ENCODE peak calls at places on chromosomes 16 and 17, in five cellular contexts. N, X, J, Q and L are unnamed samples.

GRCh38 chr17:41579484-41580243 is 7.0 kb downstream of the KRT14 start:
- DNase-seq in J (peak; percentile 80), Q (peak; percentile 37), N (peak; percentile 94), X (peak; percentile 68), L (peak; percentile 60)

GRCh38 chr17:80441133-80441578 is 26.2 kb downstream of the ENDOV start:
- DNase-seq in X (no peak), N (peak; percentile 16), J (peak; percentile 69), Q (peak; percentile 43), L (no peak)

GRCh38 chr17:55601874-55602364 is 90.7 kb upstream of the SMIM36 start:
- DNase-seq in J (peak; percentile 6), N (peak; percentile 40), Q (no peak), X (peak; percentile 35), L (no peak)

GRCh38 chr16:47375423-47375822 is 85.4 kb downstream of the ITFG1 start:
- DNase-seq in N (no peak), Q (no peak), X (no peak), J (no peak), L (no peak)

GRCh38 chr16:50296807-50297206 is 30.5 kb downstream of the ADCY7 start:
- DNase-seq in J (no peak), Q (no peak), X (no peak), N (no peak), L (peak; percentile 30)

GRCh38 chr17:50279181-50279526 is 4.9 kb downstream of the TMEM92 start:
- DNase-seq in X (no peak), N (peak; percentile 91), J (no peak), Q (no peak), L (no peak)

GRCh38 chr16:50015631-50016030 is 9.4 kb upstream of the CNEP1R1 start:
- DNase-seq in X (no peak), N (no peak), J (no peak), Q (no peak), L (no peak)

GRCh38 chr16:20175358-20175757 is 101.7 kb upstream of the GPR139 start:
- DNase-seq in Q (no peak), J (no peak), N (no peak), X (no peak), L (no peak)

GRCh38 chr17:65750678-65751077 is 189.2 kb upstream of the AXIN2 start:
- DNase-seq in Q (peak; percentile 56), J (peak; percentile 41), N (peak; percentile 93), X (peak; percentile 64), L (peak; percentile 69)

GRCh38 chr17:17044846-17045561 is 2.7 kb downstream of the MPRIP start:
- DNase-seq in Q (no peak), J (no peak), X (no peak), N (peak; percentile 88), L (no peak)

GRCh38 chr17:80919331-80920284 is 72.0 kb upstream of the CHMP6 start:
- DNase-seq in X (no peak), J (no peak), Q (no peak), N (no peak), L (no peak)

GRCh38 chr17:33469911-33470310 is 176.8 kb upstream of the ASIC2 start:
- DNase-seq in X (no peak), Q (no peak), N (peak; percentile 55), J (no peak), L (no peak)

GRCh38 chr16:28503470-28504259 is 3.0 kb downstream of the IL27 start:
- DNase-seq in N (peak; percentile 43), J (no peak), Q (no peak), X (no peak), L (no peak)

GRCh38 chr16:79437764-79438728 is 162.5 kb downstream of the MAF start:
- DNase-seq in X (no peak), Q (no peak), N (no peak), J (no peak), L (peak; percentile 76)

GRCh38 chr16:1150511-1150982 is 2.4 kb upstream of the CACNA1H start:
- DNase-seq in Q (no peak), N (no peak), J (peak; percentile 26), X (no peak), L (no peak)

GRCh38 chr17:19554393-19554792 is 20.7 kb downstream of the SLC47A1 start:
- DNase-seq in Q (no peak), J (no peak), X (no peak), N (no peak), L (no peak)

GRCh38 chr17:32445976-32446375 is 1.7 kb downstream of the PSMD11 start:
- DNase-seq in J (no peak), N (peak; percentile 63), X (no peak), Q (no peak), L (no peak)

GRCh38 chr16:28062261-28063046 is 1.1 kb downstream of the GSG1L start:
- DNase-seq in N (no peak), J (no peak), Q (no peak), X (no peak), L (no peak)

GRCh38 chr17:34071891-34072420 is 183.1 kb upstream of the CCL2 start:
- DNase-seq in X (no peak), J (no peak), Q (no peak), N (no peak), L (no peak)

GRCh38 chr17:51275381-51275780 is 15.0 kb downstream of the UTP18 start:
- DNase-seq in N (peak; percentile 75), J (no peak), Q (no peak), X (no peak), L (no peak)

GRCh38 chr17:46772013-46772878 is 46.2 kb downstream of the WNT3 start:
- DNase-seq in N (peak; percentile 46), X (peak; percentile 34), Q (no peak), J (peak; percentile 20), L (peak; percentile 35)

GRCh38 chr17:21094298-21094704 is 32.5 kb upstream of the DHRS7B start:
- DNase-seq in Q (no peak), X (no peak), N (no peak), J (no peak), L (no peak)

GRCh38 chr17:57636274-57636673 is 108.8 kb downstream of the CCDC182 start:
- DNase-seq in Q (no peak), J (no peak), N (no peak), X (no peak), L (no peak)

GRCh38 chr17:15483416-15483815 is 16.0 kb upstream of the CDRT4 start:
- DNase-seq in Q (no peak), X (no peak), J (no peak), N (no peak), L (no peak)

GRCh38 chr16:11254913-11255736 is 879 bp downstream of the SOCS1 start:
- DNase-seq in X (peak; percentile 62), N (no peak), J (peak; percentile 54), Q (peak; percentile 60), L (peak; percentile 64)

GRCh38 chr16:18829221-18829620 is 27.9 kb upstream of the ARL6IP1 start:
- DNase-seq in Q (no peak), J (no peak), X (no peak), N (no peak), L (no peak)

GRCh38 chr16:910181-910580 is 60.6 kb downstream of the LMF1 start:
- DNase-seq in X (no peak), N (no peak), Q (no peak), J (no peak), L (no peak)

GRCh38 chr17:57739402-57740224 is 5.5 kb downstream of the CCDC182 start:
- DNase-seq in J (no peak), Q (no peak), N (peak; percentile 43), X (peak; percentile 31), L (no peak)

GRCh38 chr17:80000136-80000535 is 35.5 kb downstream of the TBC1D16 start:
- DNase-seq in N (no peak), X (no peak), J (no peak), Q (no peak), L (no peak)

GRCh38 chr16:27177031-27177774 is 26.1 kb upstream of the KDM8 start:
- DNase-seq in X (no peak), N (peak; percentile 79), J (peak; percentile 38), Q (no peak), L (no peak)

GRCh38 chr16:17544785-17545184 is 74.0 kb upstream of the XYLT1 start:
- DNase-seq in N (no peak), J (peak; percentile 35), Q (peak; percentile 13), X (no peak), L (no peak)

GRCh38 chr17:1907818-1908698 is 78.3 kb downstream of the RPA1 start:
- DNase-seq in X (no peak), J (peak; percentile 16), Q (no peak), N (no peak), L (peak; percentile 27)

GRCh38 chr17:45273551-45273957 is 11.7 kb upstream of the SPATA32 start:
- DNase-seq in X (no peak), J (no peak), N (no peak), Q (no peak), L (peak; percentile 57)

GRCh38 chr16:64669573-64669972 is 452.3 kb downstream of the CDH11 start:
- DNase-seq in X (no peak), N (no peak), Q (no peak), J (no peak), L (no peak)

GRCh38 chr16:638034-638543 is 2.0 kb upstream of the METTL26 start:
- DNase-seq in J (no peak), X (no peak), N (no peak), Q (no peak), L (no peak)

GRCh38 chr17:30220414-30220813 is 15.1 kb downstream of the SLC6A4 start:
- DNase-seq in N (no peak), J (no peak), Q (no peak), X (no peak), L (no peak)